ENCODE peak calls at places on chromosomes 5 and 9, in seven cellular contexts. A is adrenal gland, V is thyroid gland, J is left ventricle myocardium inferior, G is adipocyte, H is PC-9, R is fibroblast of lung. Z is an unnamed sample.
A peak's percentile ranks its signal among the peaks of the same experiment; 100 is the strongest.

GRCh38 chr9:117715411-117715989 is 11.3 kb downstream of the TLR4 start:
- DNase-seq in A (no peak), V (no peak), J (no peak), G (no peak), H (no peak), R (no peak), Z (no peak)

GRCh38 chr9:72442212-72442607 is 77.2 kb upstream of the ZFAND5 start:
- DNase-seq in A (no peak), V (no peak), J (no peak), G (peak; percentile 79), H (peak; percentile 56), R (peak; percentile 53), Z (no peak)

GRCh38 chr9:112408819-112409218 is 28.9 kb downstream of the HSDL2 start:
- DNase-seq in A (no peak), V (no peak), J (no peak), G (no peak), H (no peak), R (no peak), Z (no peak)

GRCh38 chr5:138035605-138036537 is 3.0 kb upstream of the FAM13B start:
- DNase-seq in A (peak; percentile 74), V (peak; percentile 47), J (peak; percentile 27), G (peak; percentile 96), H (peak; percentile 55), R (peak; percentile 90), Z (no peak)

GRCh38 chr5:95818181-95819147 is 4.1 kb downstream of the GLRX start:
- DNase-seq in A (peak; percentile 54), V (no peak), J (no peak), G (no peak), H (no peak), R (no peak), Z (no peak)

GRCh38 chr9:121298689-121299112 is 30.7 kb downstream of the GSN start:
- DNase-seq in A (no peak), V (peak; percentile 13), J (no peak), G (no peak), H (no peak), R (no peak), Z (no peak)

GRCh38 chr5:72937517-72938061 is 18.3 kb upstream of the FCHO2 start:
- DNase-seq in A (no peak), V (no peak), J (no peak), G (no peak), H (no peak), R (no peak), Z (no peak)

GRCh38 chr5:68071731-68072130 is 143.8 kb upstream of the PIK3R1 start:
- DNase-seq in A (no peak), V (no peak), J (no peak), G (no peak), H (no peak), R (peak; percentile 25), Z (no peak)

GRCh38 chr5:150068472-150068871 is 17.9 kb downstream of the CSF1R start:
- DNase-seq in A (peak; percentile 15), V (no peak), J (no peak), G (no peak), H (peak; percentile 41), R (no peak), Z (no peak)

GRCh38 chr9:21677834-21678233 is 124.6 kb upstream of the MTAP start:
- DNase-seq in A (no peak), V (no peak), J (no peak), G (peak; percentile 60), H (no peak), R (peak; percentile 78), Z (no peak)

GRCh38 chr5:168214886-168215285 is 76.6 kb upstream of the WWC1 start:
- DNase-seq in A (no peak), V (peak; percentile 92), J (no peak), G (no peak), H (no peak), R (no peak), Z (no peak)

GRCh38 chr5:180975338-180975737 is 13.3 kb upstream of the BTNL3 start:
- DNase-seq in A (no peak), V (no peak), J (no peak), G (no peak), H (no peak), R (no peak), Z (no peak)

GRCh38 chr5:168132186-168132585 is 159.3 kb upstream of the WWC1 start:
- DNase-seq in A (no peak), V (no peak), J (no peak), G (peak; percentile 38), H (no peak), R (no peak), Z (no peak)

GRCh38 chr5:176980818-176981217 is 25.8 kb downstream of the UIMC1 start:
- DNase-seq in A (no peak), V (no peak), J (no peak), G (no peak), H (no peak), R (no peak), Z (no peak)

GRCh38 chr9:116145036-116145435 is 8.6 kb upstream of the PAPPA start:
- DNase-seq in A (no peak), V (no peak), J (no peak), G (no peak), H (no peak), R (no peak), Z (no peak)

GRCh38 chr9:93808115-93809029 is 146.8 kb downstream of the BARX1 start:
- DNase-seq in A (no peak), V (no peak), J (no peak), G (no peak), H (no peak), R (no peak), Z (no peak)

GRCh38 chr9:21615446-21615845 is 133.3 kb upstream of the IFNE start:
- DNase-seq in A (no peak), V (no peak), J (no peak), G (no peak), H (no peak), R (no peak), Z (no peak)

GRCh38 chr9:38360880-38361836 is 31.3 kb upstream of the ALDH1B1 start:
- DNase-seq in A (no peak), V (peak; percentile 81), J (no peak), G (no peak), H (no peak), R (no peak), Z (no peak)

GRCh38 chr5:34053133-34053532 is 10.1 kb upstream of the C1QTNF3 start:
- DNase-seq in A (no peak), V (no peak), J (no peak), G (peak; percentile 91), H (no peak), R (peak; percentile 72), Z (no peak)

GRCh38 chr5:82662340-82662739 is 384.2 kb upstream of the RPS23 start:
- DNase-seq in A (no peak), V (no peak), J (no peak), G (no peak), H (no peak), R (no peak), Z (no peak)
- H3K4me3 ChIP-seq in A (no peak overlapping the region), V (no peak overlapping the region), J (no peak overlapping the region), G (no peak overlapping the region), H (no peak overlapping the region), R (no peak overlapping the region), Z (no peak overlapping the region)

DNA sequence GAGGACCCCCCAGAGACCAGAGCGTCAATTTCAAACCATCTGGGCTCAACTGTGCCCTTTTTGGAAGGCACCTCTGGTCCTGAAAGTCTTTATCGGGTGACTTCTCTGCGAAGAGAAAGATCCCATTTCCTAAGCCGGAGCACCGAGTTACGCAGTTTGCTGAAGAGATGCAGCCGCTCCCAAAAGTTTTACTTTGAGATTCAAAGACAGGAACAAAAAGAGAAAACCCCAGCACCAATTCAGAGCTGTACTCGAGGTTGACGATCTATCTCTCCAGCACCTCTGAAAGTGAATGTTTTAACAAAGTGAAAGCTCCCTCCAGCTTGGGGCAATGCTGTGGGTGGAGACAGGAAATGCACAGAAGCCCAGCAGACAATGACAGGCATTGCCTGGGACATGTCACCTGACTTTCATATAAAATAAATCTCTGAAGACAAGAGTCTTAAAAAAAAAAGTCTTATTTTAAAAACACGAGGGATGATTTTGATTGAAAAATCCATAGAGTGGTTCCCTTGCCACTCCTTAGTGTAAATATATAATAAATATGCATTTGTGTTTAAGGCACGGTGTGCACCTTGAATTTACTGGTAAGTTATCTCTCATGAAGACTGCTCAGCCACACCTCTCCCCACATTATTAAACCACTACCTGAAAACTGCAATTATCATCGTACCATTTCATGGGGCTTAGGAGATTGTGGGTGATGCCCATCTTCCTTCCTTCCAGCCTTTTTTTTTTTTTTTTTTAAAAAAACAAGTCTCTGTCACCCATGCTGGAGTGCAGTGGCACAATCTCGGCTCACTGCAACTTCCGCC is 79.9 kb downstream of the FNBP1 start:
- DNase-seq in A (peak; percentile 55), V (peak; percentile 26), J (peak; percentile 31), G (peak; percentile 45), H (peak; percentile 29), R (peak; percentile 65), Z (no peak)
- H3K4me1 ChIP-seq in A (peaks cover 15% of the 10 kb centered on the region), V (peaks cover 3% of the 10 kb centered on the region), J (peaks cover 36% of the 10 kb centered on the region), G (peaks cover 29% of the 10 kb centered on the region), H (no peaks in the 10 kb centered on the region), R (peaks cover 19% of the 10 kb centered on the region), Z (peaks cover 52% of the 10 kb centered on the region)

GRCh38 chr9:124349267-124349666 is 66.0 kb downstream of the PSMB7 start:
- DNase-seq in A (no peak), V (no peak), J (no peak), G (no peak), H (no peak), R (no peak), Z (no peak)

GRCh38 chr9:124348363-124348762 is 66.9 kb downstream of the PSMB7 start:
- DNase-seq in A (no peak), V (no peak), J (no peak), G (no peak), H (no peak), R (no peak), Z (no peak)

GRCh38 chr9:124348831-124349230 is 66.4 kb downstream of the PSMB7 start:
- DNase-seq in A (no peak), V (no peak), J (no peak), G (no peak), H (no peak), R (no peak), Z (no peak)

GRCh38 chr9:124350485-124351263 is 64.6 kb downstream of the PSMB7 start:
- DNase-seq in A (no peak), V (no peak), J (no peak), G (no peak), H (no peak), R (no peak), Z (peak; percentile 21)

DNA sequence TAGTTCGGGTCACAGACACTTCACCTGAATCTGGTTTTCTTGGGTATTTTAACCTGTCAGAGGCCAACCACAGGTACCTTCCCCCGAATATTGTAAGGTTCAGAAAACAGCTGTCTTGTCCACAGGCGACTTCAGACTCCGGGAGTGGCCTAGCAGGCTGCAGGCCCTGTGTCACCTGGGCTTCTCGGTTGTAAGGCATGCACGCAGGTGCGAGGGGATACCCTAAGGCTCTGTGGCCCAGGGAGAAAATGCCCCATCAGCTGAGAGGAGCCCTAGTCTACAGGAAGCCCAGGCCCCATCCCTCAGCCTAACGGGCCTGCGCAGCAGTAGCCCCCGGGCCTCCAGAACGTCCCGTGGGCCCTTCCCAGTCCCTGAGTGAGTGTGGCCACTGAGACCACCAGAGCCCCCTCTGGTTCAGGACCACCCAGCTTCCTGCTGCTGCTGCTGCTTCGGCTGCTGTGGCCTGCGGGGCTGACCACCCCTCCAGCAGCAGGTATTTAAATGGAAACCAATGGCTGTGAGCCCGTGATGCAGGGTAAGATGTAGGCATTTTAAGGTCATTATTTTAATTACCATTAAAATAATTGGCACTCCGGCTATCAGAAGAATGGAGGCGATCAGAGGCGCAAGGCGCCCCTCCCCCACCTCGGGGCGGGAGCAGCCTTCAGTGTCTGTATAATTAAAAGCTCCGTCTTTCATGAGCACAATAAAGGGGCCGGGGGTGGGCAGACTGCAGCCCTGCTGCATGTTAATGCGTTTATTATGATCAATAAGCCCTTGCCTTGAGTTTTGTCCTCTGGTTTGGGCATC is 65.4 kb downstream of the PSMB7 start:
- DNase-seq in A (no peak), V (no peak), J (no peak), G (no peak), H (no peak), R (no peak), Z (no peak)
- H3K36me3 ChIP-seq in A (no peaks in the 10 kb centered on the region), V (peaks cover 46% of the 10 kb centered on the region), J (peaks cover 88% of the 10 kb centered on the region), G (peaks cover 86% of the 10 kb centered on the region), H (peaks cover 15% of the 10 kb centered on the region), R (peaks cover 60% of the 10 kb centered on the region), Z (peaks cover 100% of the 10 kb centered on the region)

GRCh38 chr5:16467363-16468219 is 2.0 kb upstream of the ZNF622 start:
- DNase-seq in A (no peak), V (no peak), J (no peak), G (peak; percentile 69), H (no peak), R (peak; percentile 38), Z (no peak)
- H3K4me3 ChIP-seq in A (no peak overlapping the region), V (no peak overlapping the region), J (peak overlapping the region; percentile 96), G (peak overlapping the region; percentile 99), H (no peak overlapping the region), R (no peak overlapping the region), Z (peak overlapping the region; percentile 69)

Z was measured in left lung.